ENCODE peak calls at places on chromosome 15, in five cellular contexts. P, H, B, S and U are unnamed samples.

GRCh38 chr15:35256555-35256954 is 171.5 kb upstream of the NANOGP8 start:
- DNase-seq in B (no peak), H (no peak), S (no peak), P (peak), U (no peak)

GRCh38 chr15:57527382-57528091 is 64.2 kb upstream of the MYZAP start:
- DNase-seq in P (peak), B (peak), H (no peak), S (no peak), U (peak)

GRCh38 chr15:33311312-33311971 is 675 bp downstream of the RYR3 start:
- DNase-seq in H (no peak), P (no peak), B (no peak), S (no peak), U (no peak)

GRCh38 chr15:70956196-70956595 is 63.6 kb downstream of the LRRC49 start:
- DNase-seq in S (no peak), B (no peak), H (no peak), P (peak), U (no peak)

GRCh38 chr15:45653702-45654424 is 19.0 kb downstream of the SQOR start:
- DNase-seq in P (no peak), B (no peak), H (no peak), S (no peak), U (no peak)

GRCh38 chr15:40085225-40085624 is 23.5 kb downstream of the BMF start:
- DNase-seq in P (no peak), H (no peak), B (no peak), S (no peak), U (no peak)

GRCh38 chr15:55549305-55549704 is 38.8 kb downstream of the PYGO1 start:
- DNase-seq in P (no peak), S (no peak), H (no peak), B (no peak), U (no peak)

GRCh38 chr15:89406218-89406716 is 71.6 kb upstream of the POLG start:
- DNase-seq in S (no peak), P (no peak), H (no peak), B (no peak), U (no peak)

GRCh38 chr15:70427120-70427519 is 329.4 kb upstream of the TLE3 start:
- DNase-seq in H (no peak), P (peak), S (no peak), B (no peak), U (no peak)

GRCh38 chr15:78317145-78317836 is 17.9 kb upstream of the SKIC8 start:
- DNase-seq in S (no peak), B (no peak), P (peak), H (no peak), U (no peak)

GRCh38 chr15:63553388-63553791 is 43.8 kb upstream of the FBXL22 start:
- DNase-seq in P (peak), S (peak), B (peak), H (peak), U (no peak)

GRCh38 chr15:58528197-58528870 is 96.5 kb downstream of the LIPC start:
- DNase-seq in H (peak), S (no peak), P (peak), B (no peak), U (no peak)

GRCh38 chr15:35505816-35506215 is 40.1 kb downstream of the DPH6 start:
- DNase-seq in H (no peak), B (no peak), S (no peak), P (no peak), U (no peak)

GRCh38 chr15:38217181-38217580 is 35.5 kb upstream of the SPRED1 start:
- DNase-seq in S (peak), P (peak), H (no peak), B (peak), U (no peak)

GRCh38 chr15:78425643-78426042 is 12.4 kb upstream of the IREB2 start:
- DNase-seq in H (no peak), B (no peak), P (no peak), S (no peak), U (no peak)

GRCh38 chr15:66651198-66651597 is 50.8 kb upstream of the SMAD6 start:
- DNase-seq in B (no peak), S (no peak), P (no peak), H (no peak), U (no peak)

GRCh38 chr15:95520511-95520910 is 810.0 kb upstream of the NR2F2 start:
- DNase-seq in H (no peak), B (no peak), P (no peak), S (no peak), U (no peak)

GRCh38 chr15:41161336-41161735 is 45.3 kb upstream of the INO80 start:
- DNase-seq in H (no peak), S (no peak), P (peak), B (no peak), U (no peak)

GRCh38 chr15:77107531-77108355 is 36.8 kb upstream of the TSPAN3 start:
- DNase-seq in S (peak), B (peak), P (peak), H (peak), U (peak)

GRCh38 chr15:75042730-75043508 is 19.5 kb downstream of the PPCDC start:
- DNase-seq in S (peak), H (peak), P (no peak), B (no peak), U (peak)

GRCh38 chr15:84969257-84969656 is 12.4 kb upstream of the PDE8A start:
- DNase-seq in S (no peak), B (no peak), P (no peak), H (no peak), U (no peak)

GRCh38 chr15:47374222-47374621 is 343.1 kb upstream of the SEMA6D start:
- DNase-seq in P (peak), S (no peak), B (no peak), H (no peak), U (no peak)

GRCh38 chr15:95839367-95839782 is 491.1 kb upstream of the NR2F2 start:
- DNase-seq in H (no peak), S (no peak), B (no peak), P (no peak), U (no peak)

DNA sequence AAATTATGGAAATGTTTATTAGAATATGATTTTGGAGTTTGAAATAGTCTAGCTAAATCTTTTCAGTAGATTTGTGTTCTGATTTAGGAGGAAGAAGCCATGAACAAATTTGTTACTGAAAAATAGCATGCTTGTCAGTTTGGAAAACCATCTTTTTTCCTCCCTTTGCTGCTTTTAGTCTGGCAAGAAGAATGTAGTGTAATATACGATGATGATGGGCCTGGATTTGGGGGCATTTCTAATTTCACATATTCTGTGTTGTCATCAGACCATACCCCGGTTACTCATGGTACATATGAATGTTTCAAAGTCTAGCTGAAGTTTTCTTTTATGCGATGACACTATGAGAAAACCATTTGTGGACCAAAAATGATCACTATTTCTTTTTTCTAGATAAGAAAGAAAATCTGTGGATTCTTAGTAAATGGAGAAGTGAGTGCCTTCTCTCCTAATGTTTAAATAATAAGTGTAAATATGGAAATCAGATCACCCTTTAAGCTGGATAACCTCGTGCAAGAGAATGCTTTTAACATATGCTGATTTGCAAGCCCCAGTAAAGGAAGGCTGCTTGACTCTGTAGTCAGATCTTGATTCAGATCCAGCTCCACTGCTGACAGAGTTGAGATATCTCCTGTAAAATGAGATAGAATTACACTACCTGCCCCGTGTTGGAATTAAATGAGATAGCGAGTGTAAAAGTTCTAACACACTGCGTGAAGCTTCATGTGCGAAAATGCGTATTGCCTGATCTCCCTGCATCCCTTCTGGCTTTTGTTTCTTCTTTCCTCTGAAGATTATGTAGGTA is 3.0 kb downstream of the MEF2A start:
- DNase-seq in P (peak), S (no peak), B (no peak), H (no peak), U (no peak)
- H3K4me3 ChIP-seq in P (no peak), S (no peak), B (no peak), H (no peak), U (no peak)

GRCh38 chr15:83044156-83044555 is 22.9 kb downstream of the BTBD1 start:
- DNase-seq in B (no peak), P (no peak), H (no peak), S (no peak), U (no peak)
- H3K27ac ChIP-seq in B (no peak), P (no peak), H (no peak), S (no peak), U (no peak)

DNA sequence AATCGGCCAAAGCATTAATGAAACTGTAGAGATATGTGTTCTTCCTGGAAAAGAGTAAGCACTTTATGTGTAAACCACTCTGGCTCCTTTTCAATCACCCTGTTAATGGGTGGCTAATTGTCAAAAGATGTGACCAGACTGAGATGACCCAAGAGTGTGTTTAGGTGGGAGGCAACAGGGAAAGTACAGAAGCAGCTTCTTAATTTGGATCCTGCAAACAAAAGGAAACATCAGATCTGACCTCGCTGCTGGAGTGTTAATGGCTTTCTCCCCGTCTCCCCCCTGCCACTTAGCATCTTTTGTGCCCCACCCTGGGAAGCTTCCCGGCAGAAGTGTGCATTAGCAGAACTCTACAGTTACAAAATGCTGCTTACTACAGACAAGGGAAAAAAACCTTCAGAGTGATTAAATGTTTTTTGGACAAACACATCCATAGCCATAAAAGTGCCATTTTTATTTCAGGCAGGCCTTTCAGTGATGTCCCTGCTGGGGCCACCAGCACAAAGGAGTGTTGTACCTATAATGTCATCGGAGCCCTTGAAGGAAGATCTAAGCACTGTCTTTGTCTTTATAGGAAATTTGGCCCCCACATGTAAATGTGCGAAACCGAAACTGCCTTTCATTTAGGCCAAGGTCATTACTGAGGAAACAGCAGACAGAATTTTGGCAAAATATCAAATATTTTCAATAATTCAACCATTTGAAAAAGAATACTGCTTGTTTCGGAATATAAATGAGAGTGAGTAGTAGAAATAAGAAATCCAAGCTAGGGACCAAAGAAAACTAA is 311.1 kb downstream of the WDR72 start:
- DNase-seq in B (no peak), H (no peak), S (no peak), P (no peak), U (no peak)
- H3K4me3 ChIP-seq in B (no peak), H (no peak), S (no peak), P (no peak), U (no peak)

GRCh38 chr15:67927501-67928156 is 87.8 kb upstream of the RNU6-1 start:
- DNase-seq in P (peak), S (peak), H (peak), B (no peak), U (no peak)
- H3K27ac ChIP-seq in P (no peak), S (peak), H (no peak), B (peak), U (no peak)

DNA sequence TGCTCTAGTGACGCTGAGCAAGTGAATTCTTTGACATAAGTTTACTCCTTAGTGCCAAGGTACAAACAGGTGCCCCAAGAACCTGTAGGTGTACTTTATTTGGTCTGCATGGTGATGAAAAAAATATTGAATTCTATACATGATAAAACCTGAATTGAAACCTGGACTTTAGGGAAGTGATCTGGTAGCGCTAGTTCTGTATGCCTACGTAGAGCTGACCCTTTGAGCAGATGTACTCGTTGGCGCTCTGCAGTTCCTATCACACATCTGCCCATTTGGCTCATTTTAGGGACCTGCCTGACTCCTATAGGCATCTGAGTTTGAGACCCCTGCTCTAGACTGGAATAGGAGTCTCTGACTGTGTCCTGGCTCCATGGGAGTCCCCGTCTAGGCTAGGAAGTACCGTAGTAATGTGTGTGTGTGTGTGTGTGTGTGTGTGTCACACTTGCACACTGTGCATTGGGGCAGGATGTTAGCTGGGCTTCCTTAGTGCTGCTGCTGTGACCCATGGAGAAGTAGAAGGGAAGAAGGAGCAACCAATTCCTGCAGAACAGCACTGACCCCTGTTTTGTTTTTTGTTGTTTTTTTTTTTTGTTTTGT is 21.2 kb downstream of the STARD5 start:
- DNase-seq in P (no peak), H (no peak), S (no peak), B (no peak), U (no peak)
- H3K4me3 ChIP-seq in P (no peak), H (no peak), S (no peak), B (no peak), U (peak)

DNA sequence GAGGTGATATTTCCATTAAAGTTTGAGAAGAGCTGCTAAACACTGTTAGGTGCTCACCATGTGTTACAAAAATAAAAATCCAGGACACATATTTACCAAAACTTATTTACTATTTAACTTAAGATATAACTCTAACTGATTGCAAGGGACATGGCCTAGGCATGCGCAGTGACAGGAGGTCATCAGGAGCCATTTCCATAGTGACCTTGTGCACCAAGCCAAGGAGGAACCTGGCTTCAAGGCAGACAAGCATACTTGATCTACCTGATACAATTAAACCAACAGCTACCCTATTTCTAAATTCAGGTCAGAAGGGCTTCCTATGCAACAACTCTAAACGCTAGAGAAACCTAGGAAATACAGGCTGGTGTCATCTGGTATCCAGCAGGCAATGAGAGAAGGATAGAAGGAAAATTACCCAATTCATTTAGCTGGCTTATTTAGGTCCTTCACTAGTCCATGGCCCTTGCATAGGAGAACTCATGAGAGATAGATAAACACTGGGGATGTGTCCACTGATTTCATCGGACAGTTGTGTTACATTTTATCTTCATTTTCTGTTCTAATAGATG is 134.4 kb downstream of the FOXB1 start:
- DNase-seq in P (no peak), B (no peak), H (no peak), S (no peak), U (no peak)
- H3K27ac ChIP-seq in P (no peak), B (no peak), H (no peak), S (no peak), U (no peak)

DNA sequence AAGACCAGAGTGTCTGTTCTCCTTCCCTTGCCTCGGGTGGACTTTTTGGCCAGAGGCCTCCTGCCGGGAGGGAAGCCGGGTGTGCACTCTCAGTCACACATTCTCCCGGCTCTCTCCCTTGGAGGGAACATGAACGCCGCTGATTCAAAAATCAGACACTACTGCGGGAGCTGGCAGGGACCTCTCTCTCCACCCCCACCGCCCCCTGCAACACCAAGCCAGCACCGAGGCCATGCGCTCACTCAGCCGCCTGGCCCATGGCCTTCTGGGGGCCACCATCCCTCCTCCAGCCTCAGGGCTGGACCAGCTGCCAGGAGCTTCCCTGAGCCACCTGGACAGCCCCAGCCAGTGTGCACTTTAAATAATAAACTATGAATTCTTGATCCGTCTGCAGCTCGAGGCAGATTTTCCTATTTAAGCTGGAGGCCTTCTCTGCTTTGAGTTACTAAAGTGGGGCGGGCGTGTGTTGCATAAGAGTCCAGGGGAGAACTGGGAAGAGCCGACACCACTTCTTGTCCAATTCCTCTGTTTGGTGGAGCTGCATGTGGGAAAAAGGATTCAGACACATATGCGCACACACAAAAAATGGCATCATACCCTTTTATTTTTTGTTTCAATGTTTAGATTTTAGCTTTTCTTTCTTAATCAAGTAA is 30.6 kb downstream of the ADAMTS17 start:
- DNase-seq in S (peak), P (no peak), B (no peak), H (no peak), U (no peak)
- H3K4me3 ChIP-seq in S (no peak), P (no peak), B (no peak), H (no peak), U (no peak)

DNA sequence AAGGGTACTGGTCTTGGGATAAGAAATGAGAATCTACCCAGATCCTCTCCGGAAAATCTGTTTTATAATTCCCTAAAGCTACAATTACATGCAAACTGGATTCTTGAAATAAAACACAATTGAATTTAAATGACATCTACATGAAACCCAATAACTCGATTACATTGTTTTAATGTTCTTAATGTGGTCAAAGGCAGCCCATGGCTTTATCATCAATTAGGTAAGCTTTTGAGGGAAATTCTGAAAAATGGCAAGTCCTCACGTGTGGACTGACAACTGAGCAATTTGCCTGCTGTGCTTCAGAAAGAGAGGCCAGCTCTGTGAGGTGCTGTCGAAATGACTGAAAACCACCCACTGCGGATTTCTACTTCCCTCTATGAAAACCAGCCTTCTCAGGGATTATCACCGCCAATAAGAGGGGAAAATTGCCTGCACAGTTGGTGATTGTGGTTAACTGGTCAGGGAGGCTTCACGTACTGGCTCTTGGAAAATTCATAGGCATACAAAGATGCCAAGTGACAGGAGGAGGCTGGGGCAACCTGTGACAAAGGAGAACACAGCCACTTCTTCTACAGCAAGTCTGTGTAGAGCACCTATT is 200.8 kb upstream of the SLCO3A1 start:
- DNase-seq in B (no peak), H (no peak), S (no peak), P (no peak), U (no peak)
- H3K27ac ChIP-seq in B (no peak), H (no peak), S (no peak), P (no peak), U (no peak)